ENCODE peak calls at places on chromosome 2, in six cellular contexts. X is neuronal stem cell, N is IMR-90, C is trophoblast cell, Q is H1, G is H9. F is an unnamed sample.
A peak's percentile ranks its signal among the peaks of the same experiment; 100 is the strongest.

GRCh38 chr2:70301344-70302194 is at the start of gene FAM136A:
- DNase-seq in N (peak; percentile 56), Q (peak; percentile 61), X (peak; percentile 86), C (peak; percentile 92), G (peak; percentile 93), F (peak; percentile 81)

GRCh38 chr2:189702071-189702470 is 27.6 kb downstream of the ANKAR start:
- DNase-seq in N (no peak), C (no peak), G (no peak), Q (no peak), X (no peak), F (peak; percentile 33)

GRCh38 chr2:167140767-167141166 is 252.5 kb downstream of the XIRP2 start:
- DNase-seq in N (peak; percentile 100), Q (peak; percentile 2), C (peak; percentile 0), G (no peak), X (no peak), F (peak; percentile 88)

GRCh38 chr2:128310761-128311160 is 7.9 kb downstream of the HS6ST1 start:
- DNase-seq in N (no peak), X (no peak), Q (no peak), G (no peak), C (no peak), F (no peak)

GRCh38 chr2:240992572-240993291 is 5.7 kb upstream of the SNED1 start:
- DNase-seq in C (no peak), G (peak; percentile 20), Q (no peak), X (no peak), N (no peak), F (no peak)

GRCh38 chr2:68839260-68839833 is 31.9 kb downstream of the BMP10 start:
- DNase-seq in C (peak; percentile 72), Q (no peak), N (no peak), X (no peak), G (no peak), F (no peak)

GRCh38 chr2:159895258-159896209 is 97.5 kb upstream of the CD302 start:
- DNase-seq in Q (no peak), C (peak; percentile 92), G (no peak), X (no peak), N (peak; percentile 11), F (no peak)

GRCh38 chr2:196068271-196069209 is at the start of gene DNAH7:
- DNase-seq in G (peak; percentile 90), X (peak; percentile 69), Q (peak; percentile 65), N (peak; percentile 80), C (peak; percentile 82), F (peak; percentile 88)

GRCh38 chr2:63344575-63345284 is 243.5 kb downstream of the WDPCP start:
- DNase-seq in X (no peak), G (no peak), Q (no peak), C (no peak), N (no peak), F (no peak)

GRCh38 chr2:55051026-55051866 is 995 bp upstream of the RTN4 start:
- DNase-seq in N (peak; percentile 100), G (peak; percentile 48), C (peak; percentile 97), Q (peak; percentile 39), X (peak; percentile 51), F (peak; percentile 99)

DNA sequence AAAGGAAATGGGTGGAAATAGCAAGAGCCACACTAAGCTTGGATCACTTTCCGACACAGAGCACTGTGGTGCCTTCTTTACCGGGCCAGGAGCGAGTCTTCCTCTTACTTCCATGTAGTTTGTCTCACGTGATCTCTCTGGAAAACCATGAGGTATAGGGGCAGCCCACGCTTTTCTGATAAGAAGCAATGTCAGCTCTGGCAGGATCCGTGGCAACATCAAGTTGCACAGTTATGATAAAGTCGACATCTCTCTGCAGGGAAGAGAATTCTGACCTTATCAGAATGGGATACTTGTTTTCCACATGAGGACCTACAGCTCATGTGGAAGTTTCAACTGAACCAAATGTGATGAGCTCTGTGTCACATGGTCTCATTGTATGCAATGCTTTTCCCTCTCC is 29.5 kb downstream of the MSGN1 start:
- DNase-seq in Q (no peak), N (no peak), C (no peak), X (no peak), G (no peak), F (no peak)
- H2AFZ ChIP-seq in Q (no peak overlapping the region), N (no peak overlapping the region), C (no peak overlapping the region), X (no peak overlapping the region), G (no peak overlapping the region), F (no peak overlapping the region)

DNA sequence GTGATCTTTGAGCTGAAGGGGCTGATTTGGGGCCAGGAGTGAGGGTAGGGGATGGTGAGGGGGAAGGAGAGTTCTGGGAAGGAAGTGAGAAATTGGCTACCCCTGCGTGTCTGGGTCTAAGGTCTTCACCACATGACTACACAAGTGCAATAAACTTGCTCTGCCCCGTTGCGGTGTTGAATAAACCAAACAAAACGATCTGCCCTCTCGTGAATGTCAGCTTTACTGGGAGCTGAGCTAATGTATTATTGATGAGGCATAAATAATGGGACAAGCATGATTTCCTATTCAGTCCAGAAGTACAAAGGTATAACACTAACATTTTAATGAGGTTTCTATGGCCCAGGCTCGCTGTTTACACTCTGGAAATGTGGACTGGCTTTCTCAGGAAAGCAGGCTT is 8.0 kb upstream of the CFAP221 start:
- DNase-seq in Q (no peak), X (no peak), G (no peak), N (no peak), C (no peak), F (no peak)
- H2AK5ac ChIP-seq in Q (no peak overlapping the region), X (no peak overlapping the region), G (no peak overlapping the region), N (no peak overlapping the region), C (no peak overlapping the region), F (no peak overlapping the region)

DNA sequence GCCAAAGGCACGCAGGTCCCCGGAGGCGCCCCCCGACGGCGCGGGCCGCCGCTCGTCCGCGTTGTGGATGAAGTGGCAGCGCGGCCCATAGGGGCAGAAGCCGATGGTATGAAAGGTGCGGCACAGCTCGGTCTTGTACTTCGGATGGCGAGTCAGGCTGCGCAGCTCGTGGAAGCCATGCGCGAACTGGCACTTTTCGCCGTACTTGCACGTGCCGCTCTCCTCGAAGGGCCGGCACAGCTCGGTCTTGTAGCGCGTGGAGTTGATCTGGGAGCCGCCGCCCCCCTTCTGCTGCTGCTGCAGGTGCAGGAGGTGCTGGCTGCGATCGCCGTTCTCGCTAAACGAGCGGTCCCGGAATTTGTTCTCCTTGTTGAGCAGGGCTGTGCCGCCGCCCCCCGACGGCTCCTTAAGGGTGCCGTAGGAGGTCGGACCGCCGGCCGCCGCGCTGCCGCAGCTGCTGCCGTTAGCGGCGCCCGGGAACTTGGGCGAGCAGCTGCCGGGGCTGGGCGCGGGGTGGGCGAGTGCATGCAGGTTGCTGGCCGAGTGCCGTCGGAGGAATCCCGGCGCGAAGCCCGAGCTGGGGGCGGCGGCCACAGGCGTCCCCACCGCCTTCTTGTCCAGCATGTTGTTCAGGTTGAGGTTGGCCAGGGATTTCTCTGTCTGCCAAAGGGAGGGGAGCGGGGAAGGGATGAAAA is 1.2 kb downstream of the ZFP36L2 start:
- DNase-seq in N (peak; percentile 64), X (peak; percentile 52), G (peak; percentile 47), Q (no peak), C (no peak), F (peak; percentile 80)
- H2BK5ac ChIP-seq in N (peak overlapping the region; percentile 98), X (peak overlapping the region; percentile 100), G (no peak overlapping the region), Q (peak overlapping the region; percentile 87), C (peak overlapping the region; percentile 97), F (peak overlapping the region; percentile 79)

DNA sequence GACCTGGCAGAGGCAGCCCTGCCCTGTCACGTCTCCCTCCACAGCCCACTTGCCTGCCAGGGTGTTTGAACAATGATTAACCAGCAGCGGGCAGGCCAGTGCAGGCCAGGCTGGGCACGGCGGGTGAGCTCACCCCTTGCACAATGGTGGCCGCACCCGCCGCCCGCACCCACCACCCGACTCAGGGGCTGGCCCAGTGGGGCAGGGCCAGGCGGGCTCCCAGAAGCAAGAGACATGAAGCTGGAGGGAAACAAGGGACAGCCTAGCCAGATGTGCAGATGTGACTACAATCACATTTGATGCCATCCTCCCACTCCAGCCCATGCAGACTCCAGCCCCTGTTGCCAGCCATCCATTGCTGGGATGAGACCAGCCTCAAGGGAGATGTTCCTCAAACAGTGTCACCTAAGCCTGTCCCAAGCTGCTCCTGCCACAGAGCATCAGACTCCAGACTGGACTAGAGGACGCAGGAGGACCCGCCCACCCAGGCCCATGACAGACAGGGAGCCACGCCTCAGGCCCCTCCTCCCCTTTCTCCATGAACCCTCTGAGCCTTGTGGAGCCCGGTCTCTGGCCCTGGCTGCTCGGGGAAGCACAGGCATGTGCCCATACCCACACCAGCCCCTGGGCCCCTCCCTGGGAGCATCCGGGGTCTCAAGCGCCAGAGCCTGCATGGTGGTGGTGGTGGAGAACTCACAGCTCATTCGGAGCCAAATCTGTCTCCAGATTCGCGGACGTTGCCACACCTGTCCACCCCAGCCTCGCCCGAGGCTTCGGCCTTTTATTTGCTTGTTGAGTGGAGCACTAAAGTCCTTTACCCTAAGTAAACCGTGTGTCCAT is 45.0 kb downstream of the SDC1 start:
- DNase-seq in G (peak; percentile 85), Q (no peak), N (no peak), C (peak; percentile 27), X (no peak), F (no peak)
- H2AFZ ChIP-seq in G (no peak overlapping the region), Q (no peak overlapping the region), N (peak overlapping the region; percentile 29), C (no peak overlapping the region), X (no peak overlapping the region), F (no peak overlapping the region)

GRCh38 chr2:9178905-9179571 is 27.6 kb upstream of the ASAP2 start:
- DNase-seq in Q (no peak), C (peak; percentile 24), G (no peak), N (peak; percentile 88), X (no peak), F (peak; percentile 77)

GRCh38 chr2:9174771-9175441 is 31.7 kb upstream of the ASAP2 start:
- DNase-seq in X (no peak), N (peak; percentile 92), C (peak; percentile 71), Q (peak; percentile 17), G (peak; percentile 61), F (peak; percentile 96)

GRCh38 chr2:9179572-9180201 is 26.9 kb upstream of the ASAP2 start:
- DNase-seq in C (peak; percentile 30), G (no peak), N (peak; percentile 90), X (no peak), Q (no peak), F (peak; percentile 88)

GRCh38 chr2:9178110-9178904 is 28.3 kb upstream of the ASAP2 start:
- DNase-seq in G (no peak), Q (no peak), X (no peak), N (no peak), C (peak; percentile 85), F (no peak)
- H2AK5ac ChIP-seq in G (no peak overlapping the region), Q (no peak overlapping the region), X (no peak overlapping the region), N (peak overlapping the region; percentile 90), C (peak overlapping the region; percentile 62), F (peak overlapping the region; percentile 71)

GRCh38 chr2:33521791-33522281 is 45.4 kb downstream of the RASGRP3 start:
- DNase-seq in N (no peak), C (no peak), X (no peak), G (no peak), Q (no peak), F (peak; percentile 58)

GRCh38 chr2:33518929-33519328 is 42.5 kb downstream of the RASGRP3 start:
- DNase-seq in N (peak; percentile 83), X (no peak), C (peak; percentile 88), Q (no peak), G (no peak), F (peak; percentile 93)

GRCh38 chr2:33526132-33526531 is 49.7 kb downstream of the RASGRP3 start:
- DNase-seq in X (no peak), Q (no peak), C (no peak), G (no peak), N (peak; percentile 43), F (peak; percentile 82)

GRCh38 chr2:33525666-33526065 is 49.2 kb downstream of the RASGRP3 start:
- DNase-seq in Q (no peak), X (no peak), C (peak; percentile 87), N (no peak), G (no peak), F (no peak)

GRCh38 chr2:33522571-33522970 is 46.1 kb downstream of the RASGRP3 start:
- DNase-seq in Q (no peak), G (no peak), X (no peak), C (no peak), N (peak; percentile 42), F (peak; percentile 58)
- H2BK5ac ChIP-seq in Q (no peak overlapping the region), G (no peak overlapping the region), X (no peak overlapping the region), C (no peak overlapping the region), N (peak overlapping the region; percentile 33), F (no peak overlapping the region)

F was measured in mesenchymal stem cell.